ENCODE peak calls at places on chromosomes 16 and 17, in ten cellular contexts. T is sciatic nerve; M is substantia nigra; F is putamen; R is PC-9; U is hypothalamus; S is activated effector memory CD4-positive, alpha-beta T cell treated with anti-CD3 and anti-CD28 coated beads, Interleukin-2, amount 50 U/mL, for 16 hours; G is effector CD4-positive, alpha-beta T cell; N is GM03348; Z is stimulated activated CD8-positive, alpha-beta memory T cell treated with anti-CD3 and anti-CD28 coated beads, Interleukin-4, amount 100 ng/mL, for 4 hours. V is an unnamed sample.

GRCh38 chr16:48526058-48526957 is 83.7 kb downstream of the N4BP1 start:
- DNase-seq in T (peak), M (no peak), F (no peak), R (peak), U (no peak), S (peak), G (no peak), N (no peak), Z (no peak), V (no peak)

GRCh38 chr16:86895609-86896008 is 317.3 kb downstream of the FOXL1 start:
- DNase-seq in T (no peak), M (no peak), F (no peak), R (no peak), U (no peak), S (no peak), G (no peak), N (no peak), Z (no peak), V (no peak)

GRCh38 chr17:40903129-40903847 is 18.2 kb upstream of the KRT20 start:
- DNase-seq in T (no peak), M (no peak), F (no peak), R (peak), U (no peak), S (no peak), G (no peak), N (peak), Z (no peak), V (no peak)

GRCh38 chr17:17058304-17058703 is 16.0 kb downstream of the MPRIP start:
- DNase-seq in T (peak), M (no peak), F (no peak), R (no peak), U (no peak), S (peak), G (no peak), N (no peak), Z (no peak), V (no peak)

GRCh38 chr16:56140645-56141044 is 50.6 kb upstream of the GNAO1 start:
- DNase-seq in T (no peak), M (no peak), F (no peak), R (no peak), U (no peak), S (no peak), G (no peak), N (no peak), Z (no peak), V (no peak)

GRCh38 chr16:49961087-49961486 is 63.9 kb upstream of the CNEP1R1 start:
- DNase-seq in T (no peak), M (no peak), F (no peak), R (peak), U (no peak), S (no peak), G (no peak), N (no peak), Z (no peak), V (no peak)

GRCh38 chr17:41212524-41213169 is 13.8 kb upstream of the KRTAP9-2 start:
- DNase-seq in T (no peak), M (no peak), F (no peak), R (no peak), U (no peak), S (no peak), G (no peak), N (no peak), Z (no peak), V (no peak)

GRCh38 chr17:30600830-30601494 is 123.8 kb downstream of the GOSR1 start:
- DNase-seq in T (no peak), M (no peak), F (no peak), R (no peak), U (no peak), S (peak), G (no peak), N (peak), Z (no peak), V (no peak)

GRCh38 chr17:68341482-68341881 is 50.2 kb downstream of the ARSG start:
- DNase-seq in T (no peak), M (no peak), F (no peak), R (no peak), U (no peak), S (no peak), G (no peak), N (no peak), Z (no peak), V (no peak)

GRCh38 chr17:40352779-40353394 is 11.7 kb downstream of the GJD3 start:
- DNase-seq in T (no peak), M (no peak), F (no peak), R (peak), U (no peak), S (no peak), G (no peak), N (no peak), Z (no peak), V (peak)

V was measured in AML-193.